ENCODE peak calls at places on chromosomes 16 and 17, in four cellular contexts. One of them, this sample, is unnamed. For H3K4me1, the result is how much of the 10 kb centered on the place peaks cover.

GRCh38 chr17:31550389-31551056 is 159.0 kb downstream of the RAB11FIP4 start:
- DNase-seq in iPS DF 6.9: no peak
- DNase-seq in fibroblast of lung: no peak
- DNase-seq in lower lobe of right lung: peak
- DNase-seq in this sample: no peak

GRCh38 chr17:74584714-74585113 is 7.4 kb downstream of the CD300LD start:
- DNase-seq in iPS DF 6.9: no peak
- DNase-seq in fibroblast of lung: no peak
- DNase-seq in lower lobe of right lung: no peak
- DNase-seq in this sample: no peak

GRCh38 chr17:74042744-74043486 is 160.6 kb upstream of the RPL38 start:
- DNase-seq in iPS DF 6.9: no peak
- DNase-seq in fibroblast of lung: peak
- DNase-seq in lower lobe of right lung: no peak
- DNase-seq in this sample: peak

GRCh38 chr16:11497329-11497805 is 89.4 kb downstream of the LITAF start:
- DNase-seq in iPS DF 6.9: no peak
- DNase-seq in fibroblast of lung: peak
- DNase-seq in lower lobe of right lung: peak
- DNase-seq in this sample: peak

GRCh38 chr17:48850792-48851325 is 20.0 kb downstream of the CALCOCO2 start:
- DNase-seq in iPS DF 6.9: no peak
- DNase-seq in fibroblast of lung: no peak
- DNase-seq in lower lobe of right lung: no peak
- DNase-seq in this sample: no peak

GRCh38 chr16:57601801-57602478 is 26.5 kb upstream of the ADGRG1 start:
- DNase-seq in iPS DF 6.9: no peak
- DNase-seq in fibroblast of lung: no peak
- DNase-seq in lower lobe of right lung: no peak
- DNase-seq in this sample: no peak

GRCh38 chr16:17381784-17382183 is 89.0 kb downstream of the XYLT1 start:
- DNase-seq in iPS DF 6.9: no peak
- DNase-seq in fibroblast of lung: no peak
- DNase-seq in lower lobe of right lung: no peak
- DNase-seq in this sample: no peak

GRCh38 chr16:22938647-22939046 is 124.7 kb downstream of the HS3ST2 start:
- DNase-seq in iPS DF 6.9: no peak
- DNase-seq in fibroblast of lung: no peak
- DNase-seq in lower lobe of right lung: no peak
- DNase-seq in this sample: no peak

GRCh38 chr16:58299757-58300349 is 5.0 kb upstream of the PRSS54 start:
- DNase-seq in iPS DF 6.9: no peak
- DNase-seq in fibroblast of lung: peak
- DNase-seq in lower lobe of right lung: no peak
- DNase-seq in this sample: no peak

GRCh38 chr16:85759631-85760419 is 8.9 kb upstream of the C16orf74 start:
- DNase-seq in iPS DF 6.9: no peak
- DNase-seq in fibroblast of lung: no peak
- DNase-seq in lower lobe of right lung: peak
- DNase-seq in this sample: peak

GRCh38 chr16:84726670-84727467 is 27.1 kb downstream of the USP10 start:
- DNase-seq in iPS DF 6.9: no peak
- DNase-seq in fibroblast of lung: no peak
- DNase-seq in lower lobe of right lung: peak
- DNase-seq in this sample: no peak
- H3K4me1 ChIP-seq in iPS DF 6.9: under half
- H3K4me1 ChIP-seq in fibroblast of lung: under half
- H3K4me1 ChIP-seq in lower lobe of right lung: half or more
- H3K4me1 ChIP-seq in this sample: under half

DNA sequence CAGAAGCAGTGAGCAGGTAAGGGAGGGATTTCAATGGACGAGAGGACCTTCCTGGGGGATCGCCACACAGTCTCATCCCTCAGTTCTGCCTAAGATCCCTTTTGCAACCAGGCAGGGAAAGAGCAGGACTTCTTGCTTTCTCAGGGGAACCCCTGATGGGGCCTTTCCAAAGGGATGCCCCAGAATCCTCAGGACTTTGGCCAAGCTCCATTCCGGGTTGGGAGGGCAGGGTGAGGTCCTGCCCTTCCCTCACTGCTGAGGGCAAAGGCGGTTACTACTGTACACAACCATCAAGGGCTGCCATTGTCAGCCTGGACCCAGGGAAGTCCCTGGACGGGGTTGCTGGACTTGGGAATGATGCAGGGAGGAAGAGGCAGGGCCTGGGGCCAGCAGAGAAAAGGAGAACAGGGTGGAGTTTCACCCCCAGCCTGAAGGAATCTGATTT is 9.7 kb downstream of the PRR29 start:
- DNase-seq in iPS DF 6.9: no peak
- DNase-seq in fibroblast of lung: no peak
- DNase-seq in lower lobe of right lung: no peak
- DNase-seq in this sample: peak
- H3K4me1 ChIP-seq in iPS DF 6.9: under half
- H3K4me1 ChIP-seq in fibroblast of lung: under half
- H3K4me1 ChIP-seq in lower lobe of right lung: half or more
- H3K4me1 ChIP-seq in this sample: under half

GRCh38 chr17:17817552-17817947 is 19.2 kb downstream of the SREBF1 start:
- DNase-seq in iPS DF 6.9: no peak
- DNase-seq in fibroblast of lung: no peak
- DNase-seq in lower lobe of right lung: no peak
- DNase-seq in this sample: no peak
- H3K4me1 ChIP-seq in iPS DF 6.9: under half
- H3K4me1 ChIP-seq in fibroblast of lung: under half
- H3K4me1 ChIP-seq in lower lobe of right lung: under half
- H3K4me1 ChIP-seq in this sample: under half

GRCh38 chr17:17098426-17099035 is 56.3 kb downstream of the MPRIP start:
- DNase-seq in iPS DF 6.9: no peak
- DNase-seq in fibroblast of lung: peak
- DNase-seq in lower lobe of right lung: no peak
- DNase-seq in this sample: no peak
- H3K4me1 ChIP-seq in iPS DF 6.9: under half
- H3K4me1 ChIP-seq in fibroblast of lung: under half
- H3K4me1 ChIP-seq in lower lobe of right lung: under half
- H3K4me1 ChIP-seq in this sample: under half

GRCh38 chr16:84594725-84595038 is 23.2 kb downstream of the COTL1 start:
- DNase-seq in iPS DF 6.9: no peak
- DNase-seq in fibroblast of lung: no peak
- DNase-seq in lower lobe of right lung: no peak
- DNase-seq in this sample: no peak
- H3K4me1 ChIP-seq in iPS DF 6.9: under half
- H3K4me1 ChIP-seq in fibroblast of lung: under half
- H3K4me1 ChIP-seq in lower lobe of right lung: half or more
- H3K4me1 ChIP-seq in this sample: under half

GRCh38 chr17:35856603-35857002 is 12.1 kb downstream of the HEATR9 start:
- DNase-seq in iPS DF 6.9: no peak
- DNase-seq in fibroblast of lung: no peak
- DNase-seq in lower lobe of right lung: no peak
- DNase-seq in this sample: no peak
- H3K4me1 ChIP-seq in iPS DF 6.9: under half
- H3K4me1 ChIP-seq in fibroblast of lung: under half
- H3K4me1 ChIP-seq in lower lobe of right lung: under half
- H3K4me1 ChIP-seq in this sample: under half

GRCh38 chr17:50557265-50558029 is 3.1 kb upstream of the CACNA1G start:
- DNase-seq in iPS DF 6.9: no peak
- DNase-seq in fibroblast of lung: no peak
- DNase-seq in lower lobe of right lung: no peak
- DNase-seq in this sample: no peak

GRCh38 chr17:50559674-50560184 is 786 bp upstream of the CACNA1G start:
- DNase-seq in iPS DF 6.9: peak
- DNase-seq in fibroblast of lung: peak
- DNase-seq in lower lobe of right lung: peak
- DNase-seq in this sample: peak

GRCh38 chr17:50558091-50558490 is 2.4 kb upstream of the CACNA1G start:
- DNase-seq in iPS DF 6.9: no peak
- DNase-seq in fibroblast of lung: no peak
- DNase-seq in lower lobe of right lung: no peak
- DNase-seq in this sample: no peak

GRCh38 chr17:50558955-50559614 is 1.4 kb upstream of the CACNA1G start:
- DNase-seq in iPS DF 6.9: no peak
- DNase-seq in fibroblast of lung: no peak
- DNase-seq in lower lobe of right lung: peak
- DNase-seq in this sample: no peak

GRCh38 chr17:50558581-50558954 is 1.9 kb upstream of the CACNA1G start:
- DNase-seq in iPS DF 6.9: no peak
- DNase-seq in fibroblast of lung: no peak
- DNase-seq in lower lobe of right lung: no peak
- DNase-seq in this sample: no peak
- H3K4me1 ChIP-seq in iPS DF 6.9: under half
- H3K4me1 ChIP-seq in fibroblast of lung: under half
- H3K4me1 ChIP-seq in lower lobe of right lung: under half
- H3K4me1 ChIP-seq in this sample: under half

DNA sequence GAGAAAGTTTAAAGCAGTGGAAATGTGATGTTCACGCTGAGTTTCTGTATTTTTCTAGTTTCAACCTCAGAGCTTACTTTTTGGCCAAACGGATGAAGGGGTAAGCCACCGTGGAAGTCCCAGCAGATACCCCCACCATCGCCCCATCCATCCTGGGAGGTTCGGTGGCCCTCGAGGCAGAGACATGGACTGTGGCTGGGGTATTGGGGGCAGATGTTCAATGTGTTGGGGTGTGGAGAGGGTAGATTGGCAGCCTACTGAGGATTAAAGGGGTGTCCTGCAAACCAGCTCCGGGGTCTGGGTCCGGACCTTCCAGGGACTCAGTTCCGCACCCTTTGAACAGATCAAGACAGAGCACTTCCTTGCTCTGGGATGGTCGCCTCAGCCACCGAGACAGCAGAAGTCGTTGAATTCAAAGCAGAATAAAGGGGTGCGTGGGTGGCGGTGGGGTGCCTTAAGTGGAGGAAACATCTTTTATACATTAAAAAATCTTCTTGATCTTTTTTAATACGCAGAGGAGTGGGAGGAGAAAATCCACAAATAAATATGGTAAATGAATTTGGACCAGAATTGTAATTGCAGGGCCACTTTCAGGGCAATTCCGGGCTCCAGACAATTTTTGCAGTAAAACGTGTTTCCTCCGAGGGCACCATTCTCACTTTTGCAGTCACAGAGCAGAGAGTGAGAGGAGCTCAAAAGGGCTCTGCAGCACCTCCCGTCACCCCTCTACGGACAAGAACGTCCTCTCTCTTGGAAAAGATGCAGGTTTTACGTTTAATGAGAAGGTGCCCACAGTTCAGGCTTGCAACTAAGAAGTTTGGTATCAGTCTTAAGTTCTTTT is 8.2 kb upstream of the CBX8 start:
- DNase-seq in iPS DF 6.9: no peak
- DNase-seq in fibroblast of lung: no peak
- DNase-seq in lower lobe of right lung: no peak
- DNase-seq in this sample: no peak
- H3K4me1 ChIP-seq in iPS DF 6.9: under half
- H3K4me1 ChIP-seq in fibroblast of lung: under half
- H3K4me1 ChIP-seq in lower lobe of right lung: under half
- H3K4me1 ChIP-seq in this sample: under half